ENCODE peak calls at places on chromosome 13, in four cellular contexts. C is prostate gland, Z is stomach, O is H1. W is an unnamed sample. For H3K4me1, the result is how much of the 10 kb centered on the place peaks cover.

GRCh38 chr13:107866007-107866665 is 349.2 kb downstream of the LIG4 start:
- DNase-seq in C (no peak), Z (no peak), O (peak), W (peak)

GRCh38 chr13:53501387-53501786 is 472.8 kb downstream of the OLFM4 start:
- DNase-seq in O (no peak), Z (no peak), C (no peak), W (no peak)

GRCh38 chr13:23715762-23716235 is 145.6 kb downstream of the TNFRSF19 start:
- DNase-seq in O (peak), C (no peak), Z (peak), W (peak)

GRCh38 chr13:21326155-21327030 is 132.7 kb downstream of the ZDHHC20 start:
- DNase-seq in C (no peak), Z (peak), O (peak), W (peak)

GRCh38 chr13:112648101-112648500 is 41.7 kb upstream of the ATP11A start:
- DNase-seq in C (no peak), Z (no peak), O (no peak), W (no peak)

GRCh38 chr13:89375839-89376238 is 1704.7 kb downstream of the SLITRK5 start:
- DNase-seq in O (no peak), C (no peak), Z (no peak), W (no peak)

GRCh38 chr13:41905600-41906254 is 55.2 kb downstream of the VWA8 start:
- DNase-seq in C (no peak), Z (no peak), O (no peak), W (peak)

GRCh38 chr13:77056382-77056781 is 29.4 kb upstream of the FBXL3 start:
- DNase-seq in O (no peak), Z (no peak), C (no peak), W (no peak)

GRCh38 chr13:99214691-99215090 is 14.0 kb downstream of the UBAC2 start:
- DNase-seq in Z (no peak), O (no peak), C (no peak), W (no peak)

GRCh38 chr13:25738342-25738771 is 313.5 kb downstream of the SHISA2 start:
- DNase-seq in O (no peak), C (no peak), Z (peak), W (no peak)

GRCh38 chr13:32883501-32883900 is 132.7 kb upstream of the KL start:
- DNase-seq in C (peak), O (no peak), Z (no peak), W (no peak)

GRCh38 chr13:30736461-30736860 is 1.1 kb downstream of the ALOX5AP start:
- DNase-seq in O (no peak), Z (no peak), C (no peak), W (no peak)

GRCh38 chr13:36841411-36841810 is 22.4 kb downstream of the RFXAP start:
- DNase-seq in C (no peak), O (no peak), Z (no peak), W (no peak)

GRCh38 chr13:23159205-23159586 is 21.6 kb upstream of the SGCG start:
- DNase-seq in C (no peak), O (peak), Z (no peak), W (peak)

GRCh38 chr13:49858183-49858856 is 65.8 kb upstream of the KPNA3 start:
- DNase-seq in C (peak), Z (no peak), O (no peak), W (no peak)

GRCh38 chr13:26914624-26915023 is 154.0 kb upstream of the GPR12 start:
- DNase-seq in Z (no peak), C (no peak), O (no peak), W (no peak)

GRCh38 chr13:100280681-100281080 is 191.8 kb downstream of the PCCA start:
- DNase-seq in C (no peak), Z (no peak), O (no peak), W (no peak)

GRCh38 chr13:78147905-78148304 is 229.3 kb upstream of the EDNRB start:
- DNase-seq in O (no peak), C (no peak), Z (no peak), W (no peak)

GRCh38 chr13:77544365-77544764 is 8.9 kb downstream of the SCEL start:
- DNase-seq in O (no peak), C (peak), Z (peak), W (no peak)

GRCh38 chr13:82847595-82847994 is 1034.7 kb downstream of the SLITRK1 start:
- DNase-seq in O (no peak), C (no peak), Z (no peak), W (peak)

GRCh38 chr13:21344662-21345176 is 114.4 kb downstream of the ZDHHC20 start:
- DNase-seq in Z (no peak), C (no peak), O (no peak), W (no peak)

GRCh38 chr13:107650081-107650701 is 565.1 kb downstream of the LIG4 start:
- DNase-seq in C (no peak), O (peak), Z (peak), W (peak)

GRCh38 chr13:99218545-99218944 is 17.9 kb downstream of the UBAC2 start:
- DNase-seq in Z (peak), C (no peak), O (no peak), W (no peak)

GRCh38 chr13:101728615-101729014 is 276.1 kb downstream of the ITGBL1 start:
- DNase-seq in C (no peak), O (no peak), Z (no peak), W (no peak)

GRCh38 chr13:111327701-111328100 is 7.3 kb downstream of the TEX29 start:
- DNase-seq in O (no peak), C (no peak), Z (no peak), W (no peak)

GRCh38 chr13:94617389-94618000 is 15.8 kb downstream of the GPR180 start:
- DNase-seq in Z (no peak), O (no peak), C (no peak), W (peak)

DNA sequence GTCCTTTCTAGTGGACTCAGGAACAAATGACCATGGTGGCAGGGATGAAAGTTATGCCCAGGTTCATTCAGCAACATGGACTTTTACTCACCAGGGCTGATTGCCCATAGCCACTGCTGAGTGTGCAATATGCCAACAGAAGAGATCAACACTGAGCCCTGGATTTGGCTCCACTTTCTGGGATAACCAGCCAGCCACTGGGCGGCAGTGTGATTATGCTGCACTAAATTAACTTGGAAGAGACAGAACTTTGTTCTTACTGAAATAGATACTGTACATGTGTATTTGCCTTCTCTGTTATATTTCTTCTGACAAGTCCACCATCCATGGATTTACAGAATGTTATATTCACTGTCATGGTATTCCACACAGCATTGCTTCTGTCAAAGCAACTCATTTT is 257.4 kb downstream of the TDRD3 start:
- DNase-seq in C (peak), Z (peak), O (no peak), W (peak)
- TF ChIP-seq POLR2AphosphoS5 in C (no peak), Z (no peak), O (no peak), W (no peak)

GRCh38 chr13:40478775-40479174 is 187.7 kb downstream of the FOXO1 start:
- DNase-seq in O (no peak), C (no peak), Z (no peak), W (no peak)

GRCh38 chr13:40479196-40479845 is 187.1 kb downstream of the FOXO1 start:
- DNase-seq in Z (no peak), C (no peak), O (no peak), W (no peak)

GRCh38 chr13:40480915-40481525 is 185.4 kb downstream of the FOXO1 start:
- DNase-seq in Z (no peak), C (no peak), O (no peak), W (no peak)

GRCh38 chr13:40477623-40478608 is 188.5 kb downstream of the FOXO1 start:
- DNase-seq in Z (no peak), C (no peak), O (no peak), W (no peak)

DNA sequence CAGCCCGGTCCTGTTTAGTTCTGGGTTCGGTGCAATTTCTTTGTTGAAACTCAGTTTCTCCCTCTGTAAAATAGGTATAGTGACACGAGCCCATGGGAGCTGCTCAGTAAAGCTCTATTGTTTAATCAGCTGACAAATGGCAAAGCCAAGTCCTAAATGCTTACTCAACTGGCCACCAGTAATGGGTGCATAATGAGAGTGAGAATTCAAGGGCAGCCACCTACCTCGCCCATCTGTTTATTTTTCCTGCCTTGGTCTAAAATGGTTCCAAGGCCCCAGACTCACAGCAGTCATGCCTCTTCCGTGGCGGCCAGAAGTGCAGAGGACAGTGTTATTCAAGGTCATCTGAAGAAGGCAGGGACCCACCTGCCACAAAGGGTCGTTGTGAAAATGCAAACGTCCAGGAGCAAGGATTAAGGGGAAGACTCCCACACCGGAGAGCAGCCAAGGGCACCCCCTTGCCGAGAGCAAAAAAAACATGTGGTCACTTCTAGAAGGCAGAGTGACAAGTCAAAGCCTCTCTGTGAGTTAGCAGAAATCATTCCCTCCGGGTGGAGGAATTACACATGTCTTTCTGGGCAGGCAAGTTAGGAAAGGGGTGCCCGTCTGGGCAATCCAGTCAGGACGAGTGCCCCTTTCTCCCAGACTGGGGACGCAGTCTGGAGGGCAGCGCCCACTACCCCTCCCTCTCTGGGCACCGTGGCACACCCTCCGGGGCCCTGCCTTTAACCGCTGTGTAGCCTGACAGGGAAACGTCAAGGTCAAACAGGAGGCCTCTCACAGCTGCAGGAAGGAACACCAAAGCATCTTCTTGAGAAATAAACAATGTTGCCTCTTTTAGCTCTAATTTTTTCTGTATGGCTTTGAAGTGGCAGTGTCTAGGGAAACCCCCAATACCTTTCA is 186.2 kb downstream of the FOXO1 start:
- DNase-seq in C (no peak), O (no peak), Z (no peak), W (no peak)
- H3K4me1 ChIP-seq in C (under half), O (under half), Z (under half), W (under half)

GRCh38 chr13:74132152-74132767 is 1.9 kb downstream of the KLF12 start:
- DNase-seq in Z (no peak), O (no peak), C (no peak), W (peak)
- TF ChIP-seq POLR2AphosphoS5 in Z (no peak), O (no peak), C (peak), W (no peak)

DNA sequence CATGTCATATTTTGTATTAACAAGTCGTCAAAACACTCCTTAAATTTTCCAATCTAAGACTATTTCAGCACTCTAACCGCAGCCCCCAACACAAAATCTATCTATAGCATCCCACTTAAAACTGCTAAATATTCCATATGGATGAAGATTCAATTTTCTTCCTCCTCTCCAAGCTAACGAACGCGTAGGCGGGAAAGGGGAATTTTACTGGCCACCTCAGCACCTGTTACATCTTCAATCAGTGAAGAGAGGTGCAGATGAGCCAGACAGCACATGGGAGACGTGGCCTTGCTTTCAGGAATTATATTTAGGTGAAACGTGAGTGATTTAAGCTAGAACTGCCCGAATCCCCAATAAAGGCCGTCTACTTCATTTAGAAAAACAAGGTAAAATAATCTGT is 1.1 kb downstream of the RBM26 start:
- DNase-seq in O (no peak), Z (no peak), C (no peak), W (peak)
- H3K4me1 ChIP-seq in O (under half), Z (under half), C (under half), W (under half)

GRCh38 chr13:46804391-46804815 is 7.4 kb upstream of the ESD start:
- DNase-seq in C (no peak), Z (no peak), O (no peak), W (no peak)
- TF ChIP-seq POLR2AphosphoS5 in C (no peak), Z (no peak), O (no peak), W (no peak)

DNA sequence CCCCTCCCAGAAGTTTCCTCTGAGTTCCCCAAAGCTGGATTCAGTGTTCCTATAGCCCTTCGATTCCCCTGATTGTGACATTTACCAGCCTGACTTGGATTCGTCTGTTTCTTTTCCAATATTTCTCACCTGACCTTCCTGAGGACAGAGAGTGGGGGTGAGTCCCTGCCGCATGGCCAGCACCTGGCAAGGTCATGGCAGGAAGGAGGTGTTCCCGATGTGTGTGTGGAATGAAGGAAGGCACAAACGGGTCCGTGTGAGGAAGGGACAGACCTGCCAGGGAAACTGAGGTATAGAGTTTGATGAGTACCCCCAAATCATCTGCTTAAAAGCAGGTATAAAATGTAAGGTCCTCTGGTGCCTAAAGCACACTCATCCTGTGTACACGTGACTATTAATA is 3.3 kb downstream of the COL4A1 start:
- DNase-seq in Z (no peak), C (no peak), O (no peak), W (no peak)
- H3K4me1 ChIP-seq in Z (under half), C (under half), O (under half), W (under half)

DNA sequence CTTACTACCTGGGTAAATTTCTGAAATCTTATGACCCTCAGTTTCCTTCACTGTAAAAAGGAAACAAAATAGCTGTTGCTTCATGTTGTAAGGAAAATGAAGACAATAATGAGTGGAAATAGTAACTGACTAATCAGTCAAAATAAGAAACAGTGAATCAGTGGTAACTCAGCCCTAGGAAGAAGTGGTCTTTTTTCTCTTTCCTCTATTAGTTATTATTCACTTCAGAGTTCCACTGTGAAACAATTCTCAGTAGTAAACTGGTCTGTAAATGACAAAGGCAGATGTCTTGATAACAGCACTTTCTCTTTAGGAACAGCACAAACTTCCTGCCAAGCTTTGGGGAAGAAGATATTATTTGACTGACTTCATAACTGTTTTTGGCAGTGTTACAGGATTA is 600.5 kb upstream of the KLHL1 start:
- DNase-seq in Z (no peak), C (no peak), O (no peak), W (no peak)
- TF ChIP-seq POLR2AphosphoS5 in Z (no peak), C (no peak), O (no peak), W (no peak)

GRCh38 chr13:44141725-44142539 is 231.7 kb upstream of the SERP2 start:
- DNase-seq in Z (peak), C (peak), O (peak), W (peak)
- H3K4me1 ChIP-seq in Z (under half), C (under half), O (under half), W (under half)

GRCh38 chr13:44401577-44401976 is 28.0 kb downstream of the SERP2 start:
- DNase-seq in Z (no peak), O (no peak), C (no peak), W (no peak)

GRCh38 chr13:44403720-44404063 is 30.1 kb downstream of the SERP2 start:
- DNase-seq in Z (no peak), C (no peak), O (no peak), W (peak)

GRCh38 chr13:44406617-44407016 is 33.0 kb downstream of the SERP2 start:
- DNase-seq in C (no peak), Z (no peak), O (no peak), W (no peak)

GRCh38 chr13:44404261-44405139 is 30.9 kb downstream of the SERP2 start:
- DNase-seq in O (no peak), C (peak), Z (peak), W (peak)

DNA sequence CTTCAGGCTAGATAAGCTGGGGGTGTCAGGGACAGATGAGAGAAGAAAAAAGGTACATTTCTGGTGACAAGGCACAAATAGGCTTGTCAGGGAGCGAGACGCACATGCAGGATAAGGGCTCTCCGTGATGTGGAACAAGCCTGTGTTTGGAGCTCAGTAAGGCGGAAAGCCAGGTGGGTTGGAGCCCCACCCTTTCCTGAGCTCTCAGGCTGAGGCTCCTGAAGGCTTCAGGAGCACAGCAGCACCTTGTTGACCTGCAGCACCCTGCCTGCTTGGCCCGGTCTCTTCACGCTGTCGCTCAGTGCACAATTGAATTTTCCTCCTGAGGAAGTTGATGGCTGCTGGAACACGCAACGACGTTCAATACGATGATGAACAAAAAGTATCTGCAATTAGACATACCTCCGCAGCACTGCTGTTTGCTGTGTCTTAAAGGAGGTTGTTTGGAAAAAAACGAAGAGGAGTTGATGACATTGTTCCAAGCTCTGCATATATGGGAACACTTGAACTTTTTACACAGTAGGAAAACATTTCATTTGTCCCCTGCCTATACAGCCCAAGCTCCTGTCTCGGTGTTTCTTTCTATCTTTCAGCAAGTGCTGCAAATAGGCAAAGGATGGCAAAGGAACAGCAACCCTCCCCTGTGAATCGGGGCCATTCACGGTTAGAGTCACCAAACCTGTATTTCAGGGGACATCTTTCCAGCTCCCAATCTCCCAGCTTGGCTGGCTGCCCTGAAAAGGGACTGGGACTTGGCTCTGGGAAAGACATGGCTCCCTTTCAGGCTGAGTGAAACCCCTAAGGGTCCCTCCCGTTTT is 29.5 kb downstream of the SERP2 start:
- DNase-seq in O (no peak), Z (peak), C (peak), W (peak)
- TF ChIP-seq POLR2AphosphoS5 in O (no peak), Z (no peak), C (peak), W (no peak)

DNA sequence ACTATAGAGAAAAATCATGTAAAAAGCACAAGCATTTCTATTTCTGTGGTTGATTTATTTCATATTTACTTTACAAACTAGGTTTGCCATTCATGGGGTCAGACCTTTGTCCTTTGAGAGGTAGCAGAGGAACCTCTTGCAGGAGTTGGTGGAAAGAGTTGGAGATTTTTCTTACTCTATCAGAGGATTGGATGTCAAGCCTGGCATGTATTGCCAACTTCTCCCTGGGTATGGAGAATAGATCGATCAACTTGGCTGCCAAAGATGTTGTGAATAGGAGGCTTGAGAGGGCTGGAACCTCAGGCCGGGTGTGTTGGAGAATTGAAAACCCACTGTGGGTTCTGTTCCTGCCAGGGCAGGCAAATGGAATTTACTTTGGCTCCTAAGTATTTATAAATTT is 81.2 kb downstream of the WDFY2 start:
- DNase-seq in C (no peak), O (no peak), Z (no peak), W (no peak)
- H3K4me1 ChIP-seq in C (under half), O (under half), Z (under half), W (under half)